ENCODE peak calls at places on chromosomes 5 and 9, in seven cellular contexts. S is stimulated activated CD4-positive, alpha-beta T cell treated with anti-CD3 and anti-CD28 coated beads, Interleukin-12 subunit alpha, Interleukin-12 subunit beta, amount 100 ng/mL, for 4 hours; O is NCI-H2171; C is IMR-90; I is PC-3; Q is H9; Y is NCI-H2029 treated with DMSO at 0.1 percent for 48 hours. P is an unnamed sample.

GRCh38 chr5:64834611-64835010 is 65.9 kb downstream of the CWC27 start:
- DNase-seq in S (no peak), O (no peak), C (no peak), I (no peak), Q (no peak), Y (no peak), P (no peak)

GRCh38 chr5:168777651-168778050 is 198.5 kb upstream of the PANK3 start:
- DNase-seq in S (no peak), O (no peak), C (no peak), I (no peak), Q (no peak), Y (no peak), P (no peak)

GRCh38 chr9:132350861-132351315 is 3.9 kb downstream of the SETX start:
- DNase-seq in S (no peak), O (no peak), C (peak), I (no peak), Q (no peak), Y (no peak), P (no peak)

GRCh38 chr5:140178082-140178410 is 3.1 kb downstream of the CYSTM1 start:
- DNase-seq in S (no peak), O (no peak), C (no peak), I (no peak), Q (no peak), Y (no peak), P (no peak)

GRCh38 chr9:126371007-126371870 is 44.6 kb downstream of the MVB12B start:
- DNase-seq in S (no peak), O (no peak), C (no peak), I (no peak), Q (peak), Y (no peak), P (no peak)

GRCh38 chr9:110040788-110041187 is 167.2 kb downstream of the C9orf152 start:
- DNase-seq in S (no peak), O (no peak), C (peak), I (peak), Q (no peak), Y (no peak), P (no peak)

GRCh38 chr9:112046181-112046580 is 128.9 kb downstream of the SUSD1 start:
- DNase-seq in S (no peak), O (no peak), C (peak), I (peak), Q (no peak), Y (no peak), P (no peak)

GRCh38 chr5:132870801-132871200 is 2.7 kb upstream of the LEAP2 start:
- DNase-seq in S (no peak), O (no peak), C (no peak), I (no peak), Q (no peak), Y (no peak), P (no peak)

GRCh38 chr5:72353046-72353445 is 32.9 kb downstream of the PTCD2 start:
- DNase-seq in S (no peak), O (no peak), C (peak), I (peak), Q (no peak), Y (no peak), P (no peak)

GRCh38 chr5:131466171-131466766 is 168.8 kb downstream of the RAPGEF6 start:
- DNase-seq in S (no peak), O (no peak), C (peak), I (peak), Q (no peak), Y (no peak), P (no peak)

GRCh38 chr9:63817622-63818518 is 1467.1 kb downstream of the FOXD4L5 start:
- DNase-seq in S (peak), O (no peak), C (peak), I (no peak), Q (peak), Y (no peak), P (peak)

GRCh38 chr5:1515311-1515920 is 8.3 kb downstream of the LPCAT1 start:
- DNase-seq in S (no peak), O (no peak), C (no peak), I (no peak), Q (peak), Y (no peak), P (peak)